ENCODE peak calls at places on chromosomes 3 and 15, in five cellular contexts. F is GM23338, Y is K562, C is GM23248, K is fibroblast of lung. T is an unnamed sample.

GRCh38 chr15:66707310-66708160 is 5.5 kb downstream of the SMAD6 start:
- DNase-seq in F (peak), Y (no peak), C (peak), K (peak), T (no peak)

GRCh38 chr15:29143293-29143692 is 126.3 kb downstream of the NSMCE3 start:
- DNase-seq in F (no peak), Y (no peak), C (no peak), K (no peak), T (no peak)

GRCh38 chr3:186653984-186654383 is 11.8 kb upstream of the HRG start:
- DNase-seq in F (peak), Y (peak), C (no peak), K (no peak), T (no peak)

GRCh38 chr15:59194639-59195325 is 11.9 kb upstream of the LDHAL6B start:
- DNase-seq in F (no peak), Y (no peak), C (no peak), K (no peak), T (no peak)

GRCh38 chr3:55059027-55059629 is 131.3 kb upstream of the LRTM1 start:
- DNase-seq in F (no peak), Y (no peak), C (peak), K (peak), T (no peak)

GRCh38 chr3:171783086-171783485 is 27.2 kb downstream of the PLD1 start:
- DNase-seq in F (no peak), Y (no peak), C (peak), K (no peak), T (no peak)

GRCh38 chr15:92797168-92798052 is 102.7 kb upstream of the CHD2 start:
- DNase-seq in F (peak), Y (peak), C (peak), K (peak), T (peak)

GRCh38 chr3:52205727-52206372 is 7.9 kb downstream of the ALAS1 start:
- DNase-seq in F (no peak), Y (no peak), C (no peak), K (no peak), T (peak)

GRCh38 chr15:65611888-65612615 is 1.1 kb upstream of the INTS14 start:
- DNase-seq in F (peak), Y (peak), C (peak), K (no peak), T (no peak)

GRCh38 chr15:59278120-59278519 is 71.5 kb downstream of the LDHAL6B start:
- DNase-seq in F (no peak), Y (no peak), C (no peak), K (no peak), T (peak)

GRCh38 chr3:174169736-174170135 is 689.4 kb upstream of the NAALADL2 start:
- DNase-seq in F (no peak), Y (no peak), C (no peak), K (no peak), T (no peak)

GRCh38 chr15:67914537-67915373 is 74.9 kb upstream of the RNU6-1 start:
- DNase-seq in F (peak), Y (peak), C (peak), K (peak), T (peak)

GRCh38 chr15:57607570-57608000 is 15.9 kb downstream of the MYZAP start:
- DNase-seq in F (no peak), Y (no peak), C (peak), K (peak), T (peak)

GRCh38 chr15:48896775-48897143 is 18.8 kb downstream of the EID1 start:
- DNase-seq in F (no peak), Y (no peak), C (no peak), K (peak), T (no peak)

GRCh38 chr3:10813425-10813824 is 2.6 kb upstream of the SLC6A11 start:
- DNase-seq in F (no peak), Y (no peak), C (no peak), K (no peak), T (peak)

GRCh38 chr3:177286034-177286433 is 88.8 kb upstream of the TBL1XR1 start:
- DNase-seq in F (no peak), Y (no peak), C (no peak), K (no peak), T (peak)

GRCh38 chr3:117486709-117487394 is 777.3 kb downstream of the TUSC7 start:
- DNase-seq in F (no peak), Y (no peak), C (no peak), K (no peak), T (no peak)

GRCh38 chr15:42344763-42345162 is 14.5 kb upstream of the CAPN3 start:
- DNase-seq in F (no peak), Y (no peak), C (peak), K (peak), T (peak)

DNA sequence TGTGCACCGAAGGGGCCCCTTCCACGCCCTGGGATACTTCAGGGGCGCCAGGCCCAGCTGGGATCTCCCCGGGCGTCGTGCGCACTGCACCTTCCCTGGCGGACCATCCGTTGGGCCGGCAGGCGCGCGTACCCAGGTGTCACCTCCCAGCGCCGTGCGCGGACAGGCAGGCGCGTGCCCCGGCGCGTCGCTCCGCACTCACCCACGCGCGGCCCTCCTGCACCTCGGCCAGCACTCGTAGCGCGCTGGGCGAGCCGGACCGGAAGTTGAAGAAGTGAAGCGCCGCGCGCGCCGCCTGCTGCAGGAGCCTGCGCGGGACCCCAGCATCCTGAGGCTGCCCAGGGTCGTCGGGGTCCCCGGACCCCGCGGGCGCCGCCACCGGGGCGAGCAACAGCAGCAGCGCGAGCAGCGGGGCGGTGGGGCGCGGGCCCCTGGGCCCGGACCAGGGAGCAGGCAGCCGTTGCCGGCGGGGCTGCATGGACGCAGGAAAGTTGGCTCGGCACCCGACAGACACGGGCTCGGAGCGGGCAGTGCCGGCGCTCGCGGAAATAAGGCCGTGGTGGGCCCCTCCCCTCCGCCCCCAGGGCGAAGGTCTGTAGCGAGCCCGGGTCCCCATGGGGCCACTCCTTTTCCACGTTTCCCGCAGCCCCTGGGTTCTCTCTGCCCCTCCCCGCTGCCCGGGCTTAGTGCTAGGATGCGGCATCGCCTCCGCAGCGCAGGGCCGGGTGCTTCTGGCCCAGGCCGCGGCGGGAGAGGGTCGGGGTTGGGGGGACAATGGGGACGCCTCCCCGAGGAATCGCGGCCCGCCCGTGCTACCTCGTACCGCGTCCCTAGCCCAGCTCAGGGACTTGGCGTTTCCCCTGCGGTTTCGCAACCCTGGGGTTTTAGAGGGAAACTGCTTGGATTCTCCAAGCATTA is at the start of gene RARRES1:
- DNase-seq in F (peak), Y (no peak), C (peak), K (peak), T (no peak)
- TF ChIP-seq EZH2 in F (peak), Y (no peak), C (no peak), K (no peak), T (no peak)

GRCh38 chr3:47824541-47825473 is 21.9 kb downstream of the DHX30 start:
- DNase-seq in F (peak), Y (peak), C (peak), K (peak), T (peak)
- TF ChIP-seq EZH2 in F (no peak), Y (no peak), C (no peak), K (no peak), T (no peak)

GRCh38 chr15:52783929-52784798 is 6.0 kb downstream of the ONECUT1 start:
- DNase-seq in F (peak), Y (peak), C (no peak), K (no peak), T (no peak)
- TF ChIP-seq EZH2 in F (peak), Y (no peak), C (no peak), K (peak), T (no peak)

GRCh38 chr3:184261270-184262165 is at the start of gene CAMK2N2:
- DNase-seq in F (peak), Y (peak), C (peak), K (peak), T (peak)
- TF ChIP-seq EZH2 in F (no peak), Y (no peak), C (no peak), K (peak), T (no peak)

GRCh38 chr3:137764563-137765309 is 621 bp downstream of the SOX14 start:
- DNase-seq in F (peak), Y (no peak), C (no peak), K (no peak), T (no peak)
- TF ChIP-seq EZH2 in F (peak), Y (no peak), C (peak), K (no peak), T (no peak)

GRCh38 chr15:40894689-40895308 is 549 bp downstream of the VPS18 start:
- DNase-seq in F (peak), Y (peak), C (peak), K (peak), T (peak)
- TF ChIP-seq EZH2 in F (no peak), Y (no peak), C (no peak), K (no peak), T (no peak)

DNA sequence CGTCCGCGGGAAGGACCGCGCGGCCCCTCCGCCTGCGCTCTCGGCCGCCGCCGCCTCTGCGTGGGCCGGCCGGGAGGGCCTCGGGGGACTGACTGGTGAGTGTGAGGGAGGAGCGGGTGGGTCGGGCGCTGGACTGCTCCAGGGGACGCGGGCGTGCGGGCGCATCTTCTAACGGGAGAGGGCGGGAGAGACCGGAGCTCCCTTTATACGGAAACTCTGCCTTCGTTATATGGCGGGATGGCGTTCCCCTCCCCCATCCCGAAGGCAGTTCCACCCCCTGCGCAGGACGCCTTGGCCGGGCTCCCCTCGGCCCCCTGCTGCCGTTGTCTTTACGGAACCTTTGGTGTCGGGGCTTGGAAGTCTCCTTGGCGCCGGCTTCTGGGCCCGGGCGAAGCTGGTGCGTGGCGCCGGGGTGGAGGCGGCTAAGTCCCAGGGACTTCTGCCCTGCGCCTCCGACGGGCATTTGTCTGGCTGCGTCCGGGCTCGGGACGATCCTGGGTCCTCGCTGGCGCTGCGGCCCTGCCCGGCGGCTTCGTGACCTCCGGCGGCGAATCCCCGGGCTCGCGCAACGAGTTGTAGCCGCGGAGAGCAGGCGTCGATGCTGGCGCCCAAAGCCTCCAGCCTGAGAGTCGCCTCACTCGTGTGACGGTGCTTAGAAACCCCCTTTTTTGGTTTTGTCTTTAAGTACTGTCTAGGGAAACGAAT is 518 bp downstream of the ZNF639 start:
- DNase-seq in F (peak), Y (peak), C (peak), K (peak), T (peak)
- TF ChIP-seq EZH2 in F (no peak), Y (no peak), C (no peak), K (no peak), T (no peak)

DNA sequence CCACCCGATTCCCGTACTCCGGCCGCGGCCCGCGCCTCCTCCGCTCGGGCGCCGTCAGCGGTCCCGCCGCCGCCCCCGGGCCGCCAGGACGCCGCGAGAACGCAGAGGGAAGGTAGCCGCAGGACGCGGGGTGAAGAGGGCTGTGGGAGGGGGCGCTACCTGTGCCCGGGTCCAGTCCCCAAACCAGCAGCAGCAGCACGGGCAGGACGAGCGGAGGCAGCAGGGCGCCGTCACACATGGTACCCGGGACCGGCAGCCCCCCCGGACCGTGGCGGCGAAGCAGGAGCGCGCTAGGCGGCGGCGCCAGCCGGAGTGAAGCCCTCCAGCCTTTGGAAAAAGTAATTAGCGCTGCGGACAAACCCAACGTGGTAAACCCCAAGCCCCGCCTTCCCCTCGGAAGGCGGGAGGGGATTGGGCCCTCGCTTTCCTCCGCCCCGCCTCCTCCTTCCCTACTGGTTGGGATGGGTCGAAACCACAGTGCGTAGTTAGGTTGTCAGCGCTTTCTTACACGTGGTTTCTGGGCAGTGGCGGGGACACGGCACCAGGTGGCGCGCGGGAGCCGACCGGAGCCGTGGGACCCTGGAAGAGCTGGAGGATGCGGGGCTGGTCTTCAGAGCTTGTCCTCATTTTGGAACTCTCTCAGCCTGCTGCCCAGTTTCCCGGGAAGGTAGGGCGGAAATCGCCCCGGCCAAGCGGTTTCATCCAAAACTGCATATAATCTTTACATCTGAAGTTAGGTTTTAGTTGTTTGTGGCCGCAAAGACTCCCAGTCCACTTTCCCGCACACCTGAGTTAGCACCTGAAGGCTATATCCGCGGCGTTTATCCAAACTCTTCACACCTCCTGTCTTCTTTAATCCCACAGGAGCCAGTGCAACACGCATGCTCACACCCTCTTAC is at the start of gene ADAMTS17:
- DNase-seq in F (peak), Y (peak), C (peak), K (peak), T (peak)
- TF ChIP-seq EZH2 in F (peak), Y (no peak), C (no peak), K (peak), T (no peak)

GRCh38 chr15:100349321-100349695 is 7.5 kb upstream of the ADAMTS17 start:
- DNase-seq in F (peak), Y (no peak), C (no peak), K (no peak), T (no peak)

GRCh38 chr15:100348578-100348977 is 6.8 kb upstream of the ADAMTS17 start:
- DNase-seq in F (peak), Y (no peak), C (no peak), K (no peak), T (peak)

GRCh38 chr15:100346866-100347512 is 5.2 kb upstream of the ADAMTS17 start:
- DNase-seq in F (no peak), Y (no peak), C (no peak), K (peak), T (no peak)

GRCh38 chr15:100350434-100351226 is 8.9 kb upstream of the ADAMTS17 start:
- DNase-seq in F (no peak), Y (no peak), C (peak), K (peak), T (peak)

DNA sequence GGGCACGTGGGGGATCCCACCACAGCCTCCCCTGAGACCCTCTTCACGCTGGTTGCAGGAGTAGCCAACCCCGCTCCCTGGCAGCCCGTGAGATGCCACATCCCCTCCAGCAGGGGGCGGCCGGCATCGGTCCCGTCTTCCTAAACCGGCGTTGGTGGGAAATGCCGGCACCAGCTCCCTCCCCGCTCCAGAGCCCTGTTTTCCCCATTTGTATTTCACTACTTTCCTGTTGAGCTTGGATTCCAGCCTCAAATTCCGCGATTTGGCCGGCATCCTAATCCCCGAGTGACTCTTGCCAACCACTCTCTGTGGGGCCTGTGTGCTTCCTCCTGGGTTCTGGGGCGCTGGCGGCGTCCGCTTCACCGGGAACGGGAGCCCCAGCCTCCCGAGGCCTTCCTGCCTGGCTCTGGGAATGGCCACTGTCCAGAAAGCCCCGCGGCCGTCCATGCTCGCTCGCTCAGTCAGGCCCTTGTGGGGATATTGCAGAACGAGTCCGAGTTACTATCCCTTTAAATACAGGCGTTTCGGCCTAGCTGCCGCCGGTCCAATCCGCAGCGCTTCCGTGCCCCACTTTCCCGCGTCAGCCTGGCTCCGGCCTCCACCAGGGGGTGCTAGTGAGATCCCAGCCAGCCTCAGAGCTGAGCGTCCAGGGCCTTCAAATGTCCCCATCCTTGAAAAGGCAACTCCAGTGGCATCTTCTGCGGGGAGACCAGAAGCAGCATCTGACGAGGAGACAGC is 8.1 kb upstream of the ADAMTS17 start:
- DNase-seq in F (peak), Y (peak), C (peak), K (peak), T (peak)
- TF ChIP-seq EZH2 in F (no peak), Y (no peak), C (no peak), K (no peak), T (no peak)

GRCh38 chr15:50180091-50180490 is 1.9 kb upstream of the SLC27A2 start:
- DNase-seq in F (no peak), Y (no peak), C (no peak), K (no peak), T (no peak)
- TF ChIP-seq EZH2 in F (no peak), Y (no peak), C (no peak), K (no peak), T (no peak)